ENCODE peak calls at places on chromosomes 11 and 22, in six cellular contexts. One of them, this sample, is unnamed.

GRCh38 chr11:42543844-42544243 is 768.0 kb upstream of the API5 start:
- DNase-seq in astrocyte of the spinal cord: no peak
- DNase-seq in mucosa of descending colon: no peak
- DNase-seq in activated CD8-positive, alpha-beta T cell treated with anti-CD3 and anti-CD28 coated beads for 36 hours: no peak
- DNase-seq in fibroblast of pulmonary artery: peak
- DNase-seq in AG09319: no peak
- DNase-seq in this sample: no peak

GRCh38 chr11:10659339-10660216 is 34.0 kb downstream of the IRAG1 start:
- DNase-seq in fibroblast of pulmonary artery: peak
- DNase-seq in AG09319: no peak
- DNase-seq in mucosa of descending colon: no peak
- DNase-seq in activated CD8-positive, alpha-beta T cell treated with anti-CD3 and anti-CD28 coated beads for 36 hours: peak
- DNase-seq in astrocyte of the spinal cord: peak
- DNase-seq in this sample: no peak

GRCh38 chr11:11659567-11660341 is 37.9 kb upstream of the GALNT18 start:
- DNase-seq in activated CD8-positive, alpha-beta T cell treated with anti-CD3 and anti-CD28 coated beads for 36 hours: no peak
- DNase-seq in astrocyte of the spinal cord: no peak
- DNase-seq in AG09319: no peak
- DNase-seq in mucosa of descending colon: no peak
- DNase-seq in fibroblast of pulmonary artery: no peak
- DNase-seq in this sample: no peak

GRCh38 chr11:65014146-65014960 is at the start of gene ARL2:
- DNase-seq in activated CD8-positive, alpha-beta T cell treated with anti-CD3 and anti-CD28 coated beads for 36 hours: peak
- DNase-seq in AG09319: no peak
- DNase-seq in astrocyte of the spinal cord: no peak
- DNase-seq in fibroblast of pulmonary artery: peak
- DNase-seq in mucosa of descending colon: peak
- DNase-seq in this sample: peak

GRCh38 chr22:37818397-37819099 is 4.6 kb upstream of the GALR3 start:
- DNase-seq in fibroblast of pulmonary artery: peak
- DNase-seq in astrocyte of the spinal cord: peak
- DNase-seq in activated CD8-positive, alpha-beta T cell treated with anti-CD3 and anti-CD28 coated beads for 36 hours: peak
- DNase-seq in mucosa of descending colon: peak
- DNase-seq in AG09319: no peak
- DNase-seq in this sample: peak

GRCh38 chr11:25928076-25928475 is 403.9 kb upstream of the ANO3 start:
- DNase-seq in AG09319: no peak
- DNase-seq in mucosa of descending colon: no peak
- DNase-seq in fibroblast of pulmonary artery: peak
- DNase-seq in activated CD8-positive, alpha-beta T cell treated with anti-CD3 and anti-CD28 coated beads for 36 hours: no peak
- DNase-seq in astrocyte of the spinal cord: no peak
- DNase-seq in this sample: no peak

GRCh38 chr11:70067591-70068341 is 10.4 kb upstream of the ANO1 start:
- DNase-seq in mucosa of descending colon: no peak
- DNase-seq in astrocyte of the spinal cord: no peak
- DNase-seq in fibroblast of pulmonary artery: no peak
- DNase-seq in AG09319: no peak
- DNase-seq in activated CD8-positive, alpha-beta T cell treated with anti-CD3 and anti-CD28 coated beads for 36 hours: no peak
- DNase-seq in this sample: no peak

GRCh38 chr11:119910056-119910455 is 181.1 kb upstream of the NECTIN1 start:
- DNase-seq in fibroblast of pulmonary artery: no peak
- DNase-seq in mucosa of descending colon: peak
- DNase-seq in astrocyte of the spinal cord: no peak
- DNase-seq in activated CD8-positive, alpha-beta T cell treated with anti-CD3 and anti-CD28 coated beads for 36 hours: no peak
- DNase-seq in AG09319: no peak
- DNase-seq in this sample: no peak

GRCh38 chr22:50025993-50026392 is 13.4 kb upstream of the IL17REL start:
- DNase-seq in activated CD8-positive, alpha-beta T cell treated with anti-CD3 and anti-CD28 coated beads for 36 hours: no peak
- DNase-seq in mucosa of descending colon: no peak
- DNase-seq in AG09319: no peak
- DNase-seq in fibroblast of pulmonary artery: no peak
- DNase-seq in astrocyte of the spinal cord: no peak
- DNase-seq in this sample: no peak

GRCh38 chr11:33778682-33779081 is 4.4 kb upstream of the FBXO3 start:
- DNase-seq in mucosa of descending colon: no peak
- DNase-seq in activated CD8-positive, alpha-beta T cell treated with anti-CD3 and anti-CD28 coated beads for 36 hours: no peak
- DNase-seq in astrocyte of the spinal cord: peak
- DNase-seq in fibroblast of pulmonary artery: peak
- DNase-seq in AG09319: peak
- DNase-seq in this sample: no peak

GRCh38 chr11:31106963-31107576 is 262.5 kb downstream of the DCDC1 start:
- DNase-seq in fibroblast of pulmonary artery: peak
- DNase-seq in mucosa of descending colon: peak
- DNase-seq in activated CD8-positive, alpha-beta T cell treated with anti-CD3 and anti-CD28 coated beads for 36 hours: peak
- DNase-seq in astrocyte of the spinal cord: peak
- DNase-seq in AG09319: no peak
- DNase-seq in this sample: peak

GRCh38 chr11:75760710-75761493 is 7.7 kb upstream of the DGAT2 start:
- DNase-seq in astrocyte of the spinal cord: peak
- DNase-seq in activated CD8-positive, alpha-beta T cell treated with anti-CD3 and anti-CD28 coated beads for 36 hours: no peak
- DNase-seq in fibroblast of pulmonary artery: peak
- DNase-seq in AG09319: no peak
- DNase-seq in mucosa of descending colon: no peak
- DNase-seq in this sample: no peak

GRCh38 chr22:26648761-26649363 is 8.5 kb upstream of the MIAT start:
- DNase-seq in fibroblast of pulmonary artery: no peak
- DNase-seq in mucosa of descending colon: no peak
- DNase-seq in astrocyte of the spinal cord: no peak
- DNase-seq in activated CD8-positive, alpha-beta T cell treated with anti-CD3 and anti-CD28 coated beads for 36 hours: no peak
- DNase-seq in AG09319: no peak
- DNase-seq in this sample: no peak

GRCh38 chr11:94521684-94522083 is 9.4 kb downstream of the C11orf97 start:
- DNase-seq in AG09319: no peak
- DNase-seq in mucosa of descending colon: no peak
- DNase-seq in astrocyte of the spinal cord: no peak
- DNase-seq in fibroblast of pulmonary artery: peak
- DNase-seq in activated CD8-positive, alpha-beta T cell treated with anti-CD3 and anti-CD28 coated beads for 36 hours: no peak
- DNase-seq in this sample: peak

GRCh38 chr11:31325162-31325561 is 44.4 kb downstream of the DCDC1 start:
- DNase-seq in activated CD8-positive, alpha-beta T cell treated with anti-CD3 and anti-CD28 coated beads for 36 hours: no peak
- DNase-seq in mucosa of descending colon: no peak
- DNase-seq in fibroblast of pulmonary artery: peak
- DNase-seq in AG09319: no peak
- DNase-seq in astrocyte of the spinal cord: peak
- DNase-seq in this sample: no peak

GRCh38 chr11:113419426-113420003 is 31.9 kb downstream of the ANKK1 start:
- DNase-seq in AG09319: no peak
- DNase-seq in astrocyte of the spinal cord: no peak
- DNase-seq in fibroblast of pulmonary artery: no peak
- DNase-seq in mucosa of descending colon: no peak
- DNase-seq in activated CD8-positive, alpha-beta T cell treated with anti-CD3 and anti-CD28 coated beads for 36 hours: no peak
- DNase-seq in this sample: no peak

GRCh38 chr11:105315287-105315686 is 175.7 kb upstream of the CARD18 start:
- DNase-seq in AG09319: no peak
- DNase-seq in astrocyte of the spinal cord: no peak
- DNase-seq in activated CD8-positive, alpha-beta T cell treated with anti-CD3 and anti-CD28 coated beads for 36 hours: no peak
- DNase-seq in fibroblast of pulmonary artery: no peak
- DNase-seq in mucosa of descending colon: no peak
- DNase-seq in this sample: no peak
- TF ChIP-seq CTCF in AG09319: no peak
- TF ChIP-seq CTCF in astrocyte of the spinal cord: no peak
- TF ChIP-seq CTCF in activated CD8-positive, alpha-beta T cell treated with anti-CD3 and anti-CD28 coated beads for 36 hours: no peak
- TF ChIP-seq CTCF in fibroblast of pulmonary artery: no peak
- TF ChIP-seq CTCF in mucosa of descending colon: no peak
- TF ChIP-seq CTCF in this sample: no peak

GRCh38 chr11:123110397-123110796 is 48.5 kb upstream of the HSPA8 start:
- DNase-seq in activated CD8-positive, alpha-beta T cell treated with anti-CD3 and anti-CD28 coated beads for 36 hours: no peak
- DNase-seq in fibroblast of pulmonary artery: no peak
- DNase-seq in astrocyte of the spinal cord: no peak
- DNase-seq in mucosa of descending colon: no peak
- DNase-seq in AG09319: no peak
- DNase-seq in this sample: no peak

GRCh38 chr11:123107945-123108344 is 46.0 kb upstream of the HSPA8 start:
- DNase-seq in activated CD8-positive, alpha-beta T cell treated with anti-CD3 and anti-CD28 coated beads for 36 hours: no peak
- DNase-seq in fibroblast of pulmonary artery: no peak
- DNase-seq in astrocyte of the spinal cord: no peak
- DNase-seq in AG09319: no peak
- DNase-seq in mucosa of descending colon: no peak
- DNase-seq in this sample: no peak

GRCh38 chr11:123116486-123116885 is 54.5 kb upstream of the HSPA8 start:
- DNase-seq in mucosa of descending colon: no peak
- DNase-seq in astrocyte of the spinal cord: no peak
- DNase-seq in fibroblast of pulmonary artery: peak
- DNase-seq in AG09319: no peak
- DNase-seq in activated CD8-positive, alpha-beta T cell treated with anti-CD3 and anti-CD28 coated beads for 36 hours: no peak
- DNase-seq in this sample: no peak

DNA sequence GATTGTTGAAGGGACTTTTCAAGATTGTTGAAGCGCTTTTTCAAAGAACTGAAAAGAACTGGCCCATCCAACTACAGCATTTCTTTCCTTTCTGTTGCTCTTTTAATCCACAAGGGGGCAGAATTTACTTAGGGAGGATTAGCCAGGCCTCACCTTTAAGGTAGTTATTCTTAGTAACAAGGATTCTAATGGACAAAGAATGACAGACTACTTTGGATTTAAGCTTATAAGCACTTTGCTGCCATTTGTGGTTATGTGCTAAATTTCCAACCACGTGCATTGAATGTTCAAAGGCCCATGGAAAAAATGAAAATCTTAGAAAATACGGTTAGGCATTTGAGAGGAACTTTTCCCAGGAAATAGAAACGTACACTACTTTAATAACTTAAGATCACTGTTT is 49.5 kb upstream of the HSPA8 start:
- DNase-seq in astrocyte of the spinal cord: peak
- DNase-seq in fibroblast of pulmonary artery: peak
- DNase-seq in AG09319: no peak
- DNase-seq in mucosa of descending colon: no peak
- DNase-seq in activated CD8-positive, alpha-beta T cell treated with anti-CD3 and anti-CD28 coated beads for 36 hours: no peak
- DNase-seq in this sample: peak
- TF ChIP-seq CTCF in astrocyte of the spinal cord: peak
- TF ChIP-seq CTCF in fibroblast of pulmonary artery: peak
- TF ChIP-seq CTCF in AG09319: peak
- TF ChIP-seq CTCF in mucosa of descending colon: peak
- TF ChIP-seq CTCF in activated CD8-positive, alpha-beta T cell treated with anti-CD3 and anti-CD28 coated beads for 36 hours: peak
- TF ChIP-seq CTCF in this sample: peak

GRCh38 chr22:21984793-21985192 is 2.2 kb upstream of the TOP3B start:
- DNase-seq in AG09319: no peak
- DNase-seq in activated CD8-positive, alpha-beta T cell treated with anti-CD3 and anti-CD28 coated beads for 36 hours: peak
- DNase-seq in mucosa of descending colon: peak
- DNase-seq in astrocyte of the spinal cord: no peak
- DNase-seq in fibroblast of pulmonary artery: peak
- DNase-seq in this sample: peak
- TF ChIP-seq CTCF in AG09319: peak
- TF ChIP-seq CTCF in activated CD8-positive, alpha-beta T cell treated with anti-CD3 and anti-CD28 coated beads for 36 hours: no peak
- TF ChIP-seq CTCF in mucosa of descending colon: no peak
- TF ChIP-seq CTCF in astrocyte of the spinal cord: peak
- TF ChIP-seq CTCF in fibroblast of pulmonary artery: peak
- TF ChIP-seq CTCF in this sample: peak

GRCh38 chr22:30635273-30636225 is at the start of gene SLC35E4:
- DNase-seq in mucosa of descending colon: peak
- DNase-seq in AG09319: peak
- DNase-seq in astrocyte of the spinal cord: peak
- DNase-seq in fibroblast of pulmonary artery: peak
- DNase-seq in activated CD8-positive, alpha-beta T cell treated with anti-CD3 and anti-CD28 coated beads for 36 hours: peak
- DNase-seq in this sample: peak
- TF ChIP-seq CTCF in mucosa of descending colon: peak
- TF ChIP-seq CTCF in AG09319: peak
- TF ChIP-seq CTCF in astrocyte of the spinal cord: peak
- TF ChIP-seq CTCF in fibroblast of pulmonary artery: peak
- TF ChIP-seq CTCF in activated CD8-positive, alpha-beta T cell treated with anti-CD3 and anti-CD28 coated beads for 36 hours: no peak
- TF ChIP-seq CTCF in this sample: peak